ENCODE peak calls at places on chromosomes 5 and 9, in five cellular contexts. H is GM06990, Y is cardiac fibroblast, X is HFF-Myc, E is GM12865. C is an unnamed sample.

GRCh38 chr5:167571824-167572223 is 719.6 kb upstream of the WWC1 start:
- DNase-seq in X (no peak), H (no peak), E (no peak), Y (no peak), C (no peak)

GRCh38 chr9:110440161-110440560 is 102.5 kb upstream of the TXNDC8 start:
- DNase-seq in Y (peak), E (no peak), X (peak), H (no peak), C (peak)

GRCh38 chr5:1510151-1510561 is 13.6 kb downstream of the LPCAT1 start:
- DNase-seq in Y (no peak), E (no peak), H (no peak), X (no peak), C (no peak)

GRCh38 chr9:15999422-16000339 is 446.8 kb downstream of the CCDC171 start:
- DNase-seq in Y (peak), X (peak), H (no peak), E (no peak), C (peak)

GRCh38 chr9:91837982-91838731 is 111.9 kb downstream of the ROR2 start:
- DNase-seq in H (no peak), X (peak), Y (no peak), E (no peak), C (peak)

GRCh38 chr9:12884736-12885395 is 110.0 kb downstream of the LURAP1L start:
- DNase-seq in H (no peak), Y (peak), E (peak), X (no peak), C (peak)

GRCh38 chr5:33850100-33850594 is 41.6 kb downstream of the ADAMTS12 start:
- DNase-seq in H (peak), E (peak), Y (peak), X (no peak), C (peak)

GRCh38 chr5:3584724-3585531 is 10.7 kb upstream of the IRX1 start:
- DNase-seq in E (no peak), H (no peak), X (no peak), Y (no peak), C (no peak)

GRCh38 chr9:98121096-98121495 is 2.1 kb upstream of the TRIM14 start:
- DNase-seq in Y (peak), E (no peak), H (no peak), X (no peak), C (peak)

GRCh38 chr5:75734913-75735789 is 17.9 kb upstream of the POC5 start:
- DNase-seq in X (no peak), H (no peak), Y (peak), E (peak), C (peak)

GRCh38 chr5:139138790-139139189 is 59.4 kb downstream of the SIL1 start:
- DNase-seq in Y (peak), H (no peak), X (no peak), E (peak), C (peak)

GRCh38 chr5:122484103-122484502 is 172.1 kb downstream of the SNCAIP start:
- DNase-seq in H (no peak), X (no peak), Y (no peak), E (no peak), C (no peak)

GRCh38 chr5:96614110-96614691 is 48.0 kb upstream of the CAST start:
- DNase-seq in Y (peak), H (peak), X (peak), E (peak), C (peak)

GRCh38 chr5:158698768-158699167 is 400.9 kb downstream of the EBF1 start:
- DNase-seq in E (no peak), Y (no peak), X (no peak), H (no peak), C (no peak)

GRCh38 chr9:19375536-19375935 is 4.5 kb downstream of the RPS6 start:
- DNase-seq in Y (peak), H (no peak), X (no peak), E (no peak), C (peak)

GRCh38 chr5:116935561-116936162 is 361.0 kb upstream of the SEMA6A start:
- DNase-seq in X (no peak), Y (no peak), H (no peak), E (no peak), C (no peak)

GRCh38 chr5:90747175-90747574 is 188.6 kb downstream of the ADGRV1 start:
- DNase-seq in H (no peak), E (peak), Y (no peak), X (no peak), C (no peak)

GRCh38 chr5:347712-348284 is 26.3 kb downstream of the AHRR start:
- DNase-seq in Y (no peak), H (no peak), X (no peak), E (no peak), C (no peak)

GRCh38 chr9:83583151-83584014 is 39.6 kb upstream of the IDNK start:
- DNase-seq in H (no peak), E (peak), X (peak), Y (peak), C (peak)

GRCh38 chr5:66312291-66312690 is 168.2 kb downstream of the SREK1 start:
- DNase-seq in Y (no peak), H (no peak), X (no peak), E (no peak), C (no peak)
- H3K4me3 ChIP-seq in Y (no peak), H (no peak), X (no peak), E (no peak), C (no peak)

DNA sequence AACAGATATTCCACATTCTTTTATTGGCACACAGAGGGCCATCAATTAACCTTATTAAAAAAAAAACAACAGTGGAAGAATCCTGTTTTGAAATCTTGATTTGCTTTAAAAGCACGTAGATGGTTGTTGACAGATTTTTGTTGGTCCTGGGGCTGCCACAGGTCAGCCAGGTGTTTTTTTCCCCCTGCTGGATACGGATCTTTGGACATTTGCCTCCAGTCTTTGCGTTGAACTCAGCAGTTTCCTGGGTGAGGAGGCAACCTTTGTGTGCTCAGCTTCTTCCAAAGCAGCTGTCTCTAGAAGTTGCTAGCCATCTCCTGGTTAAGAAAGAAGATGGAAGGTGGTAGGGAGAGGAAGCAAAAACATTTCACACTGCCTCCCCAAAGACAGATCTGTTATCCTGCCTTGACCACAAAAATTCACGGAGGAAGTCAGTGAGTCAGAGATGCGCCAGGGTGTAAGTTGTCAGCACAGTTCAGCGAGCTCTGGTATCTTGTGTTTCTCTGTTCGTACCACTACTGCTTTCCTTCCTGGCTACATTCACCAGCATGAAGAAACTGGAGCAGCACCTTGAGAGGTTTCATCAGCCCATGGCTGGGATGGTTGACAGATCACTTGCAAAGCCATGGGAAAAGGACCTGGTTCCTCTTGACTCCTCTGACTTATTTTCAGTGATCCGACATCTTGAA is 207.3 kb downstream of the ARHGAP26 start:
- DNase-seq in X (peak), Y (peak), H (no peak), E (peak), C (peak)
- H3K4me3 ChIP-seq in X (no peak), Y (no peak), H (no peak), E (no peak), C (no peak)

GRCh38 chr5:149409268-149409948 is 30.3 kb upstream of the IL17B start:
- DNase-seq in E (no peak), H (no peak), Y (peak), X (no peak), C (no peak)

GRCh38 chr5:149407331-149408251 is 28.5 kb upstream of the IL17B start:
- DNase-seq in Y (peak), E (no peak), X (no peak), H (no peak), C (peak)

GRCh38 chr5:149406979-149407306 is 27.9 kb upstream of the IL17B start:
- DNase-seq in E (no peak), Y (no peak), H (no peak), X (no peak), C (no peak)

GRCh38 chr5:149410071-149410470 is 31.0 kb upstream of the IL17B start:
- DNase-seq in Y (no peak), E (no peak), X (no peak), H (no peak), C (no peak)

GRCh38 chr5:149408252-149409099 is 29.4 kb upstream of the IL17B start:
- DNase-seq in X (no peak), H (no peak), E (no peak), Y (peak), C (no peak)
- H3K4me3 ChIP-seq in X (peak), H (no peak), E (no peak), Y (peak), C (peak)

GRCh38 chr9:128100581-128100980 is 26.9 kb downstream of the PTGES2 start:
- DNase-seq in Y (no peak), X (no peak), H (no peak), E (no peak), C (no peak)
- H3K4me3 ChIP-seq in Y (no peak), X (peak), H (no peak), E (no peak), C (no peak)

DNA sequence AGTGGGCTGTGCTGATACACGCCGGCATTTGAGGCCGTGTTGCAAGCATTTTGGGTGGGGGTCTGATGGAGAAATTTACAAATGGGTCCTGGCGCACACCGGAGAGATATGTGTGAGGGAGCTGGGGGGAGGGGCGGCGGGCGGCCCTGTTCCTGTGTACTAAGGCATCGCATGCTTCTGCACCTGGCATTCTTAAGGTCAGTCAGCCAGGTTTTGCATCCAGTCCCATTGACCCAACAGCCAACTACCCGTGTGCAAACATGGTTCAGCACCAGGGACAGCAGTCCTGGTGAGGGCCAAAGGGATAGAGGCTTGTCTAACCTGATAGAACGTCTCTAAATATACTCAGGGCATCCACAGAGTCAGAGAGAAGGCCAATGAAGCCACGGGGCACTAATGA is 839 bp downstream of the GABRG2 start:
- DNase-seq in E (peak), Y (peak), X (no peak), H (no peak), C (peak)
- H3K4me3 ChIP-seq in E (no peak), Y (no peak), X (no peak), H (no peak), C (no peak)